ENCODE peak calls at places on chromosomes 2 and 18, in four cellular contexts. I is prostate gland, R is neuronal stem cell, C is A673. V is an unnamed sample.

GRCh38 chr2:96891591-96892333 is 21.9 kb upstream of the SEMA4C start:
- DNase-seq in I (no peak), R (no peak), C (no peak), V (no peak)

GRCh38 chr2:242098445-242099128 is 229.1 kb downstream of the RTP5 start:
- DNase-seq in I (no peak), R (no peak), C (no peak), V (no peak)

GRCh38 chr18:48391863-48392262 is 17.3 kb downstream of the ZBTB7C start:
- DNase-seq in I (peak; percentile 21), R (no peak), C (no peak), V (no peak)

GRCh38 chr18:41870817-41871216 is 84.2 kb upstream of the PIK3C3 start:
- DNase-seq in I (no peak), R (no peak), C (peak; percentile 53), V (no peak)

GRCh38 chr2:225937625-225938024 is 538.1 kb downstream of the NYAP2 start:
- DNase-seq in I (no peak), R (no peak), C (peak; percentile 42), V (peak; percentile 28)

GRCh38 chr2:164061129-164061746 is 325.4 kb upstream of the FIGN start:
- DNase-seq in I (no peak), R (peak; percentile 40), C (peak; percentile 50), V (peak; percentile 31)

GRCh38 chr2:206208900-206209299 is 49.2 kb downstream of the EEF1B2 start:
- DNase-seq in I (no peak), R (no peak), C (no peak), V (no peak)

GRCh38 chr2:144325086-144325485 is 194.8 kb downstream of the ZEB2 start:
- DNase-seq in I (no peak), R (no peak), C (no peak), V (no peak)

DNA sequence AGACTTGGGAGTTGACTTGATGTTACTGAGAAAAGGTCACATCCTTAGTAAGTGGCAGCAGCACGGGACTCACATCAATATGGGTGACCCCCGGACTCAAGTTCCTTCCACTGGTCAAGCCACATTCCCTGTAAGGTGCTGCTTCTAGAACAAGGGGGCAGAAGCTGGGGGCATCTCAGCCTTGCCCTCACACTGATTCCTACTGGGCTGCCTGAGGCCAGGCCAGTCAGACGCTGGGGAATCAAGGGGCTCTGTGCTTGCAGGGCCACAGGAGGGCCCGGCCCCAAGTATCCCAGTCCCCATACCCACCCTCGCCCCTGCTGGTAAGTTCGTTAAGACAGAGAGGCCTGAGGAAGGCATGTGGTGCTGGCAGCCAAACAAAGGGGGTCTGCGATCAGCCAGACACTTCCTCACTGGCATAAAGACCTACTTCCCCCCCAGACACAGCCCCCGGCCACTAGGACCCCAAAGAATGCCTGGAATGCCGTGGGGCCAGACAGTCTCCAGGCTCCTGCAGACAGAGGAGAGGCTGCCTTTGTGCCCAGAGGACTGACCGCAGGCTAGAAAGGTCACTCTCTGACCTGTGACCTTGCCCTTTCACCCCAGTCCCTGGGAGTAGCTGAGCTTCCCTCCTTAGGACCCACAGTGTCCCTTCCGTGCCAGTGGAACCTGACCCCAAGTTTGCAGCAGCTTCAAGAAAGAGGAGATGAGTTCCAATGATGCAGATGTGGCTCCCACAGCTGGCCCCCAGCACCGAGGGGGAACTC is 83.6 kb downstream of the HS1BP3 start:
- DNase-seq in I (no peak), R (peak; percentile 93), C (no peak), V (no peak)
- H3K4me1 ChIP-seq in I (peaks cover 3% of the 10 kb centered on the region), R (peaks cover 32% of the 10 kb centered on the region), C (peaks cover 6% of the 10 kb centered on the region), V (peaks cover 40% of the 10 kb centered on the region)

GRCh38 chr2:8248623-8248957 is 433.3 kb upstream of the ID2 start:
- DNase-seq in I (no peak), R (no peak), C (no peak), V (no peak)
- H3K9me3 ChIP-seq in I (no peaks in the 10 kb centered on the region), R (peaks cover 8% of the 10 kb centered on the region), C (peaks cover 3% of the 10 kb centered on the region), V (no peaks in the 10 kb centered on the region)

GRCh38 chr18:77102246-77103040 is 30.1 kb downstream of the MBP start:
- DNase-seq in I (no peak), R (no peak), C (peak; percentile 63), V (no peak)

GRCh38 chr18:77103991-77104521 is 28.5 kb downstream of the MBP start:
- DNase-seq in I (no peak), R (no peak), C (no peak), V (no peak)

GRCh38 chr18:77105021-77105420 is 27.6 kb downstream of the MBP start:
- DNase-seq in I (no peak), R (no peak), C (no peak), V (no peak)

GRCh38 chr18:77101410-77102245 is 31.0 kb downstream of the MBP start:
- DNase-seq in I (no peak), R (no peak), C (peak; percentile 58), V (peak; percentile 11)

DNA sequence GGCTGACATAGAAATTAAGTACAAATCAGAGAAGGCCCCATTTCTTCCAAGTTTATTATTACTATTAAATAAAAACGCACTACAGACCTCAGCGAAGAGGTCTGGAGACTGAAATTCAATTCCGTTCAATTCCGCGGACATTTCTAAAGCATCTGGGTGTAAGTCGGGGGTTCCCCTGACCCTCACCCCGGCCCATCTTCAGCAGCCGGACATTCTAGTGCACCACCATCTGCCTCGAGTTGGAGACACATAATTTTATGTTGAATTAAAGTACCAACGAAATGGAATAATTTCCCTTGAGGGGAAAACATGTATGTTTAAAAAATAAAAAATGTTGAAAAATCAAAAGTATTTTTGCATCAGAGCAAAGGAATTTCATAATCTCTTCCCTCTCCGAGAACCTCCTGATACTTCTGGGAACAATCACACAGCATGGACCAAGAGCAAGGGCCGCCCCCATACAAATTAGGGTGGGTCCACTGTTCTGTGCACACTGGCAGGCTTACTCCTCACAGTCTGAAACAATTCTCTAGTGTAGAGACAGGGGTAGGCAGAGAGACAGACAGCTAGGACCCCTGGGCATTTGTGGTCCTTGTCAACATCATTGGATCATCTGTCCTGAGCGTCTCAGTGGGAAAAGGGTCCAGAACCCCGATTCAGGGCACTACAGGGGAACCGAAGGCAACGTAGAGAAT is 29.3 kb downstream of the MBP start:
- DNase-seq in I (no peak), R (no peak), C (no peak), V (no peak)
- H3K4me1 ChIP-seq in I (no peaks in the 10 kb centered on the region), R (peaks cover 11% of the 10 kb centered on the region), C (peaks cover 23% of the 10 kb centered on the region), V (no peaks in the 10 kb centered on the region)

GRCh38 chr2:80968450-80968849 is 663.9 kb upstream of the LRRTM1 start:
- DNase-seq in I (no peak), R (no peak), C (no peak), V (no peak)
- H3K9me3 ChIP-seq in I (no peaks in the 10 kb centered on the region), R (peaks cover 11% of the 10 kb centered on the region), C (peaks cover 62% of the 10 kb centered on the region), V (no peaks in the 10 kb centered on the region)

DNA sequence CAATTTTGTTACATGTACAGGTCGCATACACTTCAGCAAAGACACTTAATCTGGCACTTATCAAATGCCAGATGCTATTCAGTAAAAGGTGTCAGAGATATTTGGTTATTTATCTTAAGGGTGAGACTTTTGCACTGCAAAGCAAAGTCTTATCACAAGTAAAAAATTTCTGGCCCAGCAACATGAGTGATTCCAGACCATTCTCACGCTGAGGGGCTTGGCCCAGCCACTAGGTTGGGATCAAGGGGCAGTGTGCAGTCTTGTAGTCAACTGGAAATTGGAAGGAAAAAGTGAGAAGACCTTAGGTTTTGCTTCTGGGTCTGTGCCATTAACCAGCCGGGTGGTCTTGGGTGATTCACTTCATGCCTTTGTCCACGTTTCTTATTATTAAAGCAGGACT is 181.6 kb downstream of the RNF144A start:
- DNase-seq in I (no peak), R (no peak), C (no peak), V (no peak)
- H3K4me1 ChIP-seq in I (no peaks in the 10 kb centered on the region), R (peaks cover 4% of the 10 kb centered on the region), C (peaks cover 12% of the 10 kb centered on the region), V (peaks cover 5% of the 10 kb centered on the region)

DNA sequence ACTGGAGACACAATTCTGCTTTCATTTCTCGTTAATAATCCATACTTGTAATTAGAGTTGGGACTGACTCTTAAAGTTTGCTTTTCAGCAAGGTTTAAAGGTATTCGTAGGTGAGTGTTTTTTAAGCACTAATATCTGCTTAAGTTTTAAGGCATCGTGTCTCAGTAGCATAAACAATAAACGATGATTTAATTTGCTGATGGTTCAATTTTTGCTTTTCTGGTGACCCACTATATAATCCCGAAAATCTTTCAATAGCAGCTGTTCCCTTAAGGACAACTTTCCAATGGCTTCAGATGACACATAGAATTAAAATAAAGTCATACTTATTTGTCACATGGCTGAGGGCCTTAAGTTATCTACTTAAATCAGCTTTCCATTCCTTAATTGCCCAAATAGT is 859.5 kb upstream of the SOX11 start:
- DNase-seq in I (no peak), R (no peak), C (no peak), V (no peak)
- H3K9me3 ChIP-seq in I (no peaks in the 10 kb centered on the region), R (peaks cover 2% of the 10 kb centered on the region), C (no peaks in the 10 kb centered on the region), V (no peaks in the 10 kb centered on the region)

GRCh38 chr2:197219636-197220035 is 90.9 kb downstream of the ANKRD44 start:
- DNase-seq in I (no peak), R (no peak), C (peak; percentile 68), V (no peak)
- H3K4me1 ChIP-seq in I (no peaks in the 10 kb centered on the region), R (no peaks in the 10 kb centered on the region), C (peaks cover 40% of the 10 kb centered on the region), V (no peaks in the 10 kb centered on the region)

GRCh38 chr2:101431486-101431885 is 43.4 kb downstream of the RFX8 start:
- DNase-seq in I (no peak), R (no peak), C (no peak), V (no peak)

GRCh38 chr2:101430161-101430560 is 42.9 kb upstream of the CREG2 start:
- DNase-seq in I (no peak), R (no peak), C (no peak), V (no peak)

GRCh38 chr2:101428413-101429176 is 41.3 kb upstream of the CREG2 start:
- DNase-seq in I (no peak), R (no peak), C (no peak), V (no peak)

GRCh38 chr2:101427743-101428142 is 40.4 kb upstream of the CREG2 start:
- DNase-seq in I (no peak), R (no peak), C (no peak), V (no peak)

DNA sequence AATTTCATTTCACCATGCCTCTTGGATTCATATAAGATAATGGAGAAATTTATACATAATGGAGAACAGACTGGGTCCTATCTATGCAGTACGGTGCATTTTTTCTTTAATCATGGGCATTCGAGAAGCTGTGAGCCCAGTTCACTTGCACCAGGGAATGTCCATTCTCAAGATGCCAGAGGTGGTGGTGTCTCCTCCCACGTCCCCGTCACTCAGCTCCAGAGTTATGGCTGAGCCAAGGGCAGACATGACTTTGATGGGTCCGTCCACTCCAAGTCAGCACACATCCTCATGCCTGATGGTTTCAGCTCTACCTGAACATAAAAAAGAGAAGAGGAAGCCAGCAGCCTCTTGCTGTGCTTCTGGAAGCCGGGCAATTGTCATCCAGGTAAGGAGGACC is 42.1 kb upstream of the CREG2 start:
- DNase-seq in I (no peak), R (no peak), C (no peak), V (no peak)
- H3K9me3 ChIP-seq in I (no peaks in the 10 kb centered on the region), R (no peaks in the 10 kb centered on the region), C (no peaks in the 10 kb centered on the region), V (no peaks in the 10 kb centered on the region)

GRCh38 chr2:138919336-138919735 is 139.1 kb upstream of the NXPH2 start:
- DNase-seq in I (no peak), R (no peak), C (no peak), V (no peak)

DNA sequence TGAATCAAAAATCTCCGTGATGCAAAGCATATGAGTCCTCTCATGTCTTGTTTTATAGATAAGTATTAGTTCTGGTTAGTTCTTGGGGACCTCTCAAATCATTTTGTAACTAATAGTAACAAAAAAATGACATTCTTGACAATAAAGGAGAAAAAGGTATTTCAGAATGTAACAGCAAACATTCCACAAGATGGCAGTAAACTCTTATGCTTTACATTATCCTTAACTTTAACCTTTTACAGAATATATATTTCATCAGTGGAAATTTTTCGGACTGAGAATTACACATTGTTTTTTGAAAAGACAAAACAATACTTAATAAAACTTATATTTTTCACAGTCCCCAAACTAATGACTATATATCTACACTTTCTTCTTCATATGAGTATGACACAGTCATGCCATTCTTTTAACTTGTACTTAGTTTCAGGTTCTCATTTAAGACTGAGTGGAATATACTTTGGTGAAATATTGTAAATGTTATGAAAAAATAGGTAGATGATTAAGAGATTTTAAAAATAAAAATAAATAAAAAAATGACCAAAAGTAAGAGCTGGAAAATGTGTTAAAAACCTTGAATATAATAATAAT is 142.9 kb upstream of the NXPH2 start:
- DNase-seq in I (no peak), R (no peak), C (peak; percentile 64), V (peak; percentile 38)
- H3K4me1 ChIP-seq in I (no peaks in the 10 kb centered on the region), R (peaks cover 4% of the 10 kb centered on the region), C (peaks cover 18% of the 10 kb centered on the region), V (no peaks in the 10 kb centered on the region)

V was measured in SJCRH30.